ENCODE peak calls at places on chromosome 21, in five cellular contexts. S is stimulated activated CD4-positive, alpha-beta T cell treated with anti-CD3 and anti-CD28 coated beads, Interleukin-1b, Interleukin-23, amount 100 ng/mL, for 4 hours; M is progenitor cell of endocrine pancreas; W is head of caudate nucleus; V is endothelial cell. O is an unnamed sample.

GRCh38 chr21:45833437-45833836 is 148.1 kb upstream of the COL6A1 start:
- DNase-seq in M (no peak), V (no peak), S (no peak), W (peak; percentile 58), O (no peak)

GRCh38 chr21:25569084-25569483 is 38.2 kb downstream of the MRPL39 start:
- DNase-seq in W (no peak), M (no peak), S (no peak), V (no peak), O (no peak)

GRCh38 chr21:37986751-37987399 is 70.6 kb upstream of the KCNJ6 start:
- DNase-seq in V (no peak), S (no peak), W (no peak), M (no peak), O (no peak)

GRCh38 chr21:45021428-45022347 is 52.7 kb upstream of the ADARB1 start:
- DNase-seq in V (no peak), S (no peak), M (no peak), W (no peak), O (no peak)

GRCh38 chr21:43827015-43827611 is 37.7 kb downstream of the RRP1 start:
- DNase-seq in W (peak; percentile 63), S (no peak), M (no peak), V (no peak), O (no peak)

GRCh38 chr21:30193201-30193600 is 22.7 kb downstream of the CLDN8 start:
- DNase-seq in S (no peak), M (no peak), W (no peak), V (no peak), O (no peak)

GRCh38 chr21:33268736-33269441 is 2.7 kb downstream of the IL10RB start:
- DNase-seq in V (no peak), W (no peak), M (no peak), S (no peak), O (peak; percentile 77)

GRCh38 chr21:46545363-46545762 is 59.5 kb downstream of the S100B start:
- DNase-seq in M (no peak), W (no peak), S (no peak), V (no peak), O (no peak)

GRCh38 chr21:28832013-28832714 is 160.5 kb downstream of the LTN1 start:
- DNase-seq in S (no peak), V (no peak), W (no peak), M (no peak), O (no peak)

GRCh38 chr21:43956667-43957030 is 55.5 kb upstream of the TRAPPC10 start:
- DNase-seq in M (no peak), V (no peak), W (no peak), S (no peak), O (no peak)